ENCODE peak calls at places on chromosomes 13 and 19, in seven cellular contexts. E is fibroblast of lung, I is transverse colon, B is ascending aorta, G is hepatocyte, S is uterus, Y is tibial artery. D is an unnamed sample.
A peak's percentile ranks its signal among the peaks of the same experiment; 100 is the strongest.

GRCh38 chr19:38592940-38593339 is 24.8 kb downstream of the MAP4K1 start:
- DNase-seq in E (no peak), I (no peak), B (no peak), G (no peak), S (no peak), Y (no peak), D (no peak)

GRCh38 chr13:22077764-22078163 is 406.9 kb downstream of the FGF9 start:
- DNase-seq in E (no peak), I (no peak), B (no peak), G (no peak), S (no peak), Y (no peak), D (no peak)

GRCh38 chr13:51229141-51229540 is 6.9 kb downstream of the FAM124A start:
- DNase-seq in E (no peak), I (no peak), B (no peak), G (no peak), S (no peak), Y (no peak), D (no peak)

GRCh38 chr13:66586489-66586888 is 643.6 kb downstream of the PCDH9 start:
- DNase-seq in E (peak; percentile 7), I (no peak), B (no peak), G (no peak), S (no peak), Y (no peak), D (no peak)

GRCh38 chr13:47019977-47020376 is 123.1 kb upstream of the HTR2A start:
- DNase-seq in E (no peak), I (no peak), B (no peak), G (no peak), S (no peak), Y (no peak), D (no peak)

GRCh38 chr19:21463449-21464105 is 41.8 kb upstream of the ZNF429 start:
- DNase-seq in E (peak; percentile 33), I (peak; percentile 17), B (no peak), G (peak; percentile 89), S (no peak), Y (no peak), D (no peak)

GRCh38 chr13:110575322-110576069 is 14.0 kb upstream of the RAB20 start:
- DNase-seq in E (peak; percentile 59), I (no peak), B (no peak), G (no peak), S (no peak), Y (no peak), D (no peak)

GRCh38 chr13:35744566-35745203 is 268.2 kb upstream of the MAB21L1 start:
- DNase-seq in E (no peak), I (no peak), B (no peak), G (no peak), S (no peak), Y (no peak), D (no peak)

GRCh38 chr13:27573265-27573664 is 47.1 kb downstream of the LNX2 start:
- DNase-seq in E (peak; percentile 27), I (no peak), B (no peak), G (peak; percentile 11), S (no peak), Y (no peak), D (no peak)

GRCh38 chr19:48170817-48171347 is 402 bp downstream of the ZSWIM9 start:
- DNase-seq in E (no peak), I (no peak), B (no peak), G (no peak), S (no peak), Y (no peak), D (peak; percentile 74)

GRCh38 chr19:38355728-38356725 is 18.3 kb upstream of the PSMD8 start:
- DNase-seq in E (no peak), I (no peak), B (no peak), G (peak; percentile 49), S (no peak), Y (no peak), D (no peak)

GRCh38 chr13:32211788-32212187 is 103.4 kb downstream of the ZAR1L start:
- DNase-seq in E (peak; percentile 94), I (no peak), B (no peak), G (peak; percentile 18), S (no peak), Y (no peak), D (no peak)

GRCh38 chr13:66313408-66313807 is 916.7 kb downstream of the PCDH9 start:
- DNase-seq in E (peak; percentile 26), I (no peak), B (no peak), G (no peak), S (no peak), Y (no peak), D (no peak)

GRCh38 chr19:46350029-46350757 is 3.3 kb downstream of the PPP5C start:
- DNase-seq in E (no peak), I (peak; percentile 53), B (no peak), G (no peak), S (no peak), Y (no peak), D (peak; percentile 25)

GRCh38 chr13:74325106-74325505 is 190.9 kb upstream of the KLF12 start:
- DNase-seq in E (peak; percentile 82), I (no peak), B (no peak), G (peak; percentile 62), S (peak; percentile 27), Y (no peak), D (no peak)

GRCh38 chr13:103130681-103131210 is 64.5 kb upstream of the SLC10A2 start:
- DNase-seq in E (no peak), I (no peak), B (no peak), G (peak; percentile 19), S (no peak), Y (no peak), D (no peak)

GRCh38 chr19:49713236-49713845 is 22.4 kb downstream of the CPT1C start:
- DNase-seq in E (no peak), I (no peak), B (no peak), G (no peak), S (no peak), Y (no peak), D (no peak)

GRCh38 chr13:49938921-49939320 is 2.8 kb upstream of the SPRYD7 start:
- DNase-seq in E (peak; percentile 11), I (peak; percentile 86), B (no peak), G (peak; percentile 69), S (no peak), Y (no peak), D (no peak)

GRCh38 chr19:7924651-7925170 is 1.2 kb downstream of the CTXN1 start:
- DNase-seq in E (no peak), I (no peak), B (no peak), G (no peak), S (peak; percentile 48), Y (no peak), D (no peak)

GRCh38 chr19:46861691-46862503 is 1.1 kb downstream of the ARHGAP35 start:
- DNase-seq in E (no peak), I (peak; percentile 28), B (no peak), G (no peak), S (peak; percentile 25), Y (no peak), D (peak; percentile 30)

GRCh38 chr13:52652980-52653303 is 306 bp downstream of the SUGT1 start:
- DNase-seq in E (no peak), I (no peak), B (no peak), G (no peak), S (no peak), Y (no peak), D (no peak)

GRCh38 chr13:82772802-82773201 is 1109.5 kb downstream of the SLITRK1 start:
- DNase-seq in E (peak; percentile 87), I (no peak), B (no peak), G (no peak), S (no peak), Y (no peak), D (no peak)

GRCh38 chr19:45368127-45368526 is 2.2 kb downstream of the ERCC2 start:
- DNase-seq in E (no peak), I (no peak), B (no peak), G (no peak), S (no peak), Y (no peak), D (no peak)

GRCh38 chr13:34156841-34157365 is 339.0 kb downstream of the RFC3 start:
- DNase-seq in E (peak; percentile 83), I (peak; percentile 80), B (peak; percentile 69), G (peak; percentile 93), S (peak; percentile 82), Y (peak; percentile 72), D (no peak)

GRCh38 chr19:30504272-30504671 is 132.1 kb downstream of the ZNF536 start:
- DNase-seq in E (no peak), I (no peak), B (no peak), G (no peak), S (no peak), Y (no peak), D (no peak)
- H3K36me3 ChIP-seq in E (no peaks in the 10 kb centered on the region), I (no peaks in the 10 kb centered on the region), B (no peaks in the 10 kb centered on the region), G (no peaks in the 10 kb centered on the region), S (no peaks in the 10 kb centered on the region), Y (no peaks in the 10 kb centered on the region), D (no peaks in the 10 kb centered on the region)

GRCh38 chr19:14085309-14085995 is at the start of gene C19orf67:
- DNase-seq in E (no peak), I (no peak), B (no peak), G (peak; percentile 33), S (no peak), Y (no peak), D (no peak)
- H3K4me1 ChIP-seq in E (no peaks in the 10 kb centered on the region), I (peaks cover 10% of the 10 kb centered on the region), B (peaks cover 7% of the 10 kb centered on the region), G (peaks cover 6% of the 10 kb centered on the region), S (no peaks in the 10 kb centered on the region), Y (no peaks in the 10 kb centered on the region), D (peaks cover 22% of the 10 kb centered on the region)

DNA sequence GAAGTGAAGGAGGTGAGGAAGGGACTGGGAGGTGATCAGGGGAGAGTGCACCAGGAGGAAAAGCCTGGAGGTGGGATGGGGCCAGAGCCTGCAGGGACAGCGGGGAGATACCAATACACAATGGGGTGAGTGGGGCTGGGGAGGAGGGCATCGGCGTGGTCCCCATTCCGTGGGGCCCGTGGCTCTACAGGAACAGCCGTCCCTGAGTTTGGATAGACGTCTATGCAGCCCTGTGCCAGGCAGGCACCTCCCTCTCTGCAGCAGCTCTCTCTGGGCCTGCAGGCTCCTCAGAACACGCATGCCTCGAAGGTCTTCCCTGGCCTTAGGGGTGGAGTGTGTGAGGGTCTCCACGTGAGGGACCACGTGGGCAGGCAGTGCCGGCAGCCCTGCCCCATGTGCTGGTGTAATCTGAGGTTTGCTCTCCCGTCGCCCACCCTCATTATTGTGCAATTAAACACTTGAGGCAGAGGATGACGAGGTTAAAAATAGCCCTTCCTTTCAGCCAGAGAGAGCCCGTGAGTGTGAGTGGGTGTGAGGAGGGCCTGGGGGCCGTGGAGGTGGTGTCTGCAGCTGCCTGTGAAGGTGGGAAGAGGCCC is 16.5 kb downstream of the C2CD4C start:
- DNase-seq in E (no peak), I (no peak), B (no peak), G (no peak), S (no peak), Y (no peak), D (no peak)
- H3K4me3 ChIP-seq in E (no peak overlapping the region), I (no peak overlapping the region), B (no peak overlapping the region), G (no peak overlapping the region), S (no peak overlapping the region), Y (no peak overlapping the region), D (no peak overlapping the region)

GRCh38 chr19:10667867-10668266 is 13.7 kb downstream of the ILF3 start:
- DNase-seq in E (no peak), I (no peak), B (no peak), G (no peak), S (no peak), Y (no peak), D (no peak)

GRCh38 chr19:10670187-10670586 is 16.0 kb downstream of the ILF3 start:
- DNase-seq in E (no peak), I (no peak), B (no peak), G (no peak), S (no peak), Y (no peak), D (no peak)

GRCh38 chr19:10672529-10673150 is 18.5 kb downstream of the ILF3 start:
- DNase-seq in E (peak; percentile 64), I (no peak), B (no peak), G (no peak), S (no peak), Y (no peak), D (no peak)

GRCh38 chr19:10669246-10669645 is 15.1 kb downstream of the ILF3 start:
- DNase-seq in E (no peak), I (no peak), B (no peak), G (no peak), S (no peak), Y (no peak), D (no peak)

GRCh38 chr19:10670876-10671804 is 17.0 kb downstream of the ILF3 start:
- DNase-seq in E (no peak), I (no peak), B (no peak), G (no peak), S (no peak), Y (no peak), D (no peak)
- H3K36me3 ChIP-seq in E (peaks cover 13% of the 10 kb centered on the region), I (peaks cover 31% of the 10 kb centered on the region), B (peaks cover 35% of the 10 kb centered on the region), G (peaks cover 5% of the 10 kb centered on the region), S (no peaks in the 10 kb centered on the region), Y (peaks cover 26% of the 10 kb centered on the region), D (peaks cover 97% of the 10 kb centered on the region)